ENCODE peak calls at places on chromosomes 3 and 15, in five cellular contexts. J is cardiac muscle cell, V is pancreas, L is dorsolateral prefrontal cortex, P is colonic mucosa. O is an unnamed sample.

GRCh38 chr15:75721462-75721922 is 8.8 kb upstream of the CSPG4 start:
- DNase-seq in J (no peak), L (no peak), V (no peak), P (no peak), O (no peak)

GRCh38 chr3:47193871-47194859 is 30.3 kb upstream of the SETD2 start:
- DNase-seq in L (no peak), V (no peak), J (peak), P (no peak), O (no peak)

GRCh38 chr3:147200545-147200944 is 205.8 kb downstream of the ZIC4 start:
- DNase-seq in P (no peak), J (no peak), L (no peak), V (no peak), O (no peak)

GRCh38 chr15:81391657-81392056 is 17.6 kb upstream of the TMC3 start:
- DNase-seq in J (no peak), P (no peak), V (no peak), L (no peak), O (no peak)

GRCh38 chr3:13274125-13274873 is 145.8 kb downstream of the NUP210 start:
- DNase-seq in V (no peak), P (no peak), J (no peak), L (no peak), O (no peak)

GRCh38 chr15:35252351-35252865 is 167.3 kb upstream of the NANOGP8 start:
- DNase-seq in L (no peak), P (no peak), V (no peak), J (no peak), O (no peak)

GRCh38 chr15:80183886-80184285 is 31.1 kb downstream of the FAH start:
- DNase-seq in J (no peak), V (no peak), L (peak), P (no peak), O (no peak)

GRCh38 chr3:58623961-58624360 is 42.6 kb downstream of the FAM3D start:
- DNase-seq in L (no peak), J (no peak), V (no peak), P (no peak), O (no peak)

GRCh38 chr15:22925875-22926274 is 54.3 kb downstream of the CYFIP1 start:
- DNase-seq in L (no peak), P (no peak), V (no peak), J (no peak), O (no peak)

GRCh38 chr3:106629215-106629832 is 747.9 kb upstream of the CCDC54 start:
- DNase-seq in J (no peak), P (no peak), L (no peak), V (no peak), O (no peak)

GRCh38 chr3:127775398-127776109 is 46.8 kb downstream of the MGLL start:
- DNase-seq in V (no peak), P (no peak), J (peak), L (no peak), O (no peak)

GRCh38 chr3:50089603-50089945 is 855 bp downstream of the RBM5 start:
- DNase-seq in J (peak), V (no peak), P (no peak), L (no peak), O (no peak)

GRCh38 chr3:134423153-134423552 is 48.9 kb upstream of the AMOTL2 start:
- DNase-seq in P (no peak), V (no peak), L (peak), J (peak), O (no peak)

GRCh38 chr3:62677926-62678325 is 197.3 kb downstream of the CADPS start:
- DNase-seq in J (no peak), L (no peak), P (no peak), V (no peak), O (no peak)

GRCh38 chr3:146160233-146160963 is 586 bp downstream of the PLOD2 start:
- DNase-seq in L (peak), P (peak), J (peak), V (peak), O (peak)

GRCh38 chr3:190494907-190495306 is 19.0 kb upstream of the IL1RAP start:
- DNase-seq in L (no peak), P (no peak), J (no peak), V (no peak), O (no peak)

GRCh38 chr15:64038878-64039277 is 7.4 kb downstream of the DAPK2 start:
- DNase-seq in P (no peak), J (no peak), L (no peak), V (no peak), O (no peak)

GRCh38 chr3:78116874-78117273 is 1077.0 kb downstream of the ROBO2 start:
- DNase-seq in P (no peak), L (no peak), J (peak), V (no peak), O (no peak)

GRCh38 chr3:56940331-56940730 is 120.1 kb upstream of the SPATA12 start:
- DNase-seq in J (no peak), V (no peak), L (peak), P (no peak), O (no peak)

GRCh38 chr15:84982301-84982920 is 755 bp downstream of the PDE8A start:
- DNase-seq in L (no peak), P (peak), V (peak), J (peak), O (peak)

GRCh38 chr3:178236555-178237277 is 299.5 kb upstream of the KCNMB2 start:
- DNase-seq in P (no peak), J (peak), V (no peak), L (no peak), O (no peak)

GRCh38 chr3:127970966-127971592 is 56.0 kb downstream of the KBTBD12 start:
- DNase-seq in P (peak), L (peak), V (no peak), J (peak), O (no peak)

GRCh38 chr3:78879516-78879860 is 888.3 kb downstream of the ROBO1 start:
- DNase-seq in P (no peak), J (no peak), L (no peak), V (no peak), O (no peak)

GRCh38 chr3:59946401-59946800 is 896.6 kb upstream of the CFAP20DC start:
- DNase-seq in P (no peak), V (no peak), J (no peak), L (no peak), O (no peak)

GRCh38 chr15:80105193-80105984 is 45.9 kb downstream of the ZFAND6 start:
- DNase-seq in L (no peak), P (no peak), J (peak), V (no peak), O (no peak)

GRCh38 chr3:64612916-64613526 is 74.8 kb downstream of the ADAMTS9 start:
- DNase-seq in L (no peak), P (no peak), V (peak), J (peak), O (no peak)

GRCh38 chr3:186930143-186930638 is at the start of gene ST6GAL1:
- DNase-seq in P (peak), L (no peak), V (peak), J (peak), O (peak)

GRCh38 chr15:57692709-57693108 is 13.8 kb upstream of the POLR2M start:
- DNase-seq in V (no peak), L (no peak), J (peak), P (no peak), O (no peak)

GRCh38 chr3:20323307-20323927 is 137.4 kb upstream of the SGO1 start:
- DNase-seq in P (no peak), V (no peak), J (peak), L (no peak), O (peak)

GRCh38 chr15:51448592-51449494 is 107.4 kb downstream of the GLDN start:
- DNase-seq in J (peak), P (no peak), V (no peak), L (no peak), O (no peak)

GRCh38 chr3:139642981-139643380 is 34.8 kb downstream of the NMNAT3 start:
- DNase-seq in P (no peak), V (no peak), J (no peak), L (no peak), O (no peak)

GRCh38 chr3:12351145-12351544 is 62.3 kb downstream of the PPARG start:
- DNase-seq in V (no peak), P (no peak), J (peak), L (no peak), O (no peak)

GRCh38 chr3:44984335-44984734 is 8.3 kb downstream of the EXOSC7 start:
- DNase-seq in P (no peak), J (no peak), L (no peak), V (no peak), O (no peak)

GRCh38 chr15:83871808-83872559 is 218.1 kb downstream of the ADAMTSL3 start:
- DNase-seq in J (peak), V (no peak), L (no peak), P (no peak), O (no peak)

GRCh38 chr15:89783111-89783860 is 7.2 kb downstream of the MESP2 start:
- DNase-seq in L (no peak), J (peak), V (peak), P (peak), O (no peak)

GRCh38 chr3:98329392-98330124 is 24.1 kb upstream of the OR5K4 start:
- DNase-seq in L (peak), J (peak), V (no peak), P (peak), O (peak)

GRCh38 chr3:52126500-52126899 is 27.7 kb downstream of the POC1A start:
- DNase-seq in V (no peak), J (no peak), P (no peak), L (no peak), O (no peak)
- H3K27ac ChIP-seq in V (no peak), J (no peak), P (no peak), L (no peak), O (no peak)

GRCh38 chr3:155392138-155392537 is 98.7 kb upstream of the STRIT1 start:
- DNase-seq in P (no peak), L (no peak), J (no peak), V (no peak), O (no peak)

GRCh38 chr3:155391583-155391982 is 98.1 kb upstream of the STRIT1 start:
- DNase-seq in L (no peak), P (no peak), V (no peak), J (peak), O (no peak)

GRCh38 chr3:155391104-155391503 is 97.6 kb upstream of the STRIT1 start:
- DNase-seq in V (no peak), J (peak), L (no peak), P (no peak), O (no peak)

GRCh38 chr3:155394240-155394639 is 100.8 kb upstream of the STRIT1 start:
- DNase-seq in P (no peak), V (no peak), L (no peak), J (no peak), O (no peak)

DNA sequence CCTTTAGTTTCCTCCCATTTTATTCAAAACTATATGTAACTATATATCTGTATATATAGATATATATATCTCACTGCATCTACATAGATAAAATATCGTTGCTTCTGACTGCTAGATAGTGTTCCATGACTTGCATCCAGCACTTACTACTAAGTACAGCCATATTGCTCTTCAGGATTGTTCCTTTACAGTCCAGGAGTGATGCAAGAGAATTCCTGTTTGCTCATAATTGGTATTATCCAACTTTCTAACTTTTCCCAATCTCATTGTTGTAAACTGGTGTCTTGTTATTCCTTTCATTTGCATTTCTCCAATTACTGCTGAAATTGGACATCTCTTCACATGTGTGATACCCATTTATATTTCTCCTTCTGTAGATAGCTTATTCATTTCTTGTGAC is 99.8 kb upstream of the STRIT1 start:
- DNase-seq in P (no peak), V (no peak), J (no peak), L (no peak), O (no peak)
- TF ChIP-seq CTCF in P (no peak), V (no peak), J (no peak), L (no peak), O (no peak)

GRCh38 chr3:141651405-141651804 is 86.7 kb upstream of the RNF7 start:
- DNase-seq in P (no peak), L (no peak), V (no peak), J (no peak), O (no peak)
- H3K27ac ChIP-seq in P (no peak), L (no peak), V (no peak), J (no peak), O (no peak)

DNA sequence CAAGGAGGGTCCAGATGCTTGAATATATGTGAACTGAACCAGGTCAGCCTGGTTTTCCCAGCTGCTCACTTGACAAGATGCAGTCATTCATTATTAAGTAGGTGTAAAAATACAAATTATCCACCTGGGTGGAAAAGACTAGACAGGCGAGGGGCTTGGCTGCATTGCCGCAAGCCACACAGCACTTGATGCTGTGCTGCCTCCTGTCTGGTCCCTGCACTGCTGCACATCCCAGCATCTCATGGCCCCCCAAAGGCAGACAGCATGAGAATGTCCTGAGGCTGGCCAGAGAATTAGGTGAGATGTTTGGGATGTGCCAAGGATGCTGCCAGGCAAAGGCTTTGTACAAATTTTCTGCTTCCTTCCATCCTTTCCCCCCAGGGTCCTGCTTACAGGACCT is 115.0 kb downstream of the NTRK3 start:
- DNase-seq in P (no peak), V (no peak), L (no peak), J (no peak), O (no peak)
- TF ChIP-seq CTCF in P (no peak), V (no peak), L (no peak), J (no peak), O (no peak)

GRCh38 chr15:38702178-38702912 is 137.7 kb upstream of the RASGRP1 start:
- DNase-seq in J (no peak), L (peak), P (peak), V (peak), O (peak)
- H3K27ac ChIP-seq in J (no peak), L (no peak), P (peak), V (peak), O (no peak)

GRCh38 chr3:114660124-114660523 is 366.3 kb downstream of the TIGIT start:
- DNase-seq in L (peak), J (peak), V (no peak), P (peak), O (peak)

GRCh38 chr3:114664006-114664405 is 370.2 kb downstream of the TIGIT start:
- DNase-seq in V (no peak), J (no peak), L (no peak), P (no peak), O (no peak)

GRCh38 chr3:114660808-114661207 is 367.0 kb downstream of the TIGIT start:
- DNase-seq in J (no peak), P (no peak), L (no peak), V (no peak), O (no peak)

DNA sequence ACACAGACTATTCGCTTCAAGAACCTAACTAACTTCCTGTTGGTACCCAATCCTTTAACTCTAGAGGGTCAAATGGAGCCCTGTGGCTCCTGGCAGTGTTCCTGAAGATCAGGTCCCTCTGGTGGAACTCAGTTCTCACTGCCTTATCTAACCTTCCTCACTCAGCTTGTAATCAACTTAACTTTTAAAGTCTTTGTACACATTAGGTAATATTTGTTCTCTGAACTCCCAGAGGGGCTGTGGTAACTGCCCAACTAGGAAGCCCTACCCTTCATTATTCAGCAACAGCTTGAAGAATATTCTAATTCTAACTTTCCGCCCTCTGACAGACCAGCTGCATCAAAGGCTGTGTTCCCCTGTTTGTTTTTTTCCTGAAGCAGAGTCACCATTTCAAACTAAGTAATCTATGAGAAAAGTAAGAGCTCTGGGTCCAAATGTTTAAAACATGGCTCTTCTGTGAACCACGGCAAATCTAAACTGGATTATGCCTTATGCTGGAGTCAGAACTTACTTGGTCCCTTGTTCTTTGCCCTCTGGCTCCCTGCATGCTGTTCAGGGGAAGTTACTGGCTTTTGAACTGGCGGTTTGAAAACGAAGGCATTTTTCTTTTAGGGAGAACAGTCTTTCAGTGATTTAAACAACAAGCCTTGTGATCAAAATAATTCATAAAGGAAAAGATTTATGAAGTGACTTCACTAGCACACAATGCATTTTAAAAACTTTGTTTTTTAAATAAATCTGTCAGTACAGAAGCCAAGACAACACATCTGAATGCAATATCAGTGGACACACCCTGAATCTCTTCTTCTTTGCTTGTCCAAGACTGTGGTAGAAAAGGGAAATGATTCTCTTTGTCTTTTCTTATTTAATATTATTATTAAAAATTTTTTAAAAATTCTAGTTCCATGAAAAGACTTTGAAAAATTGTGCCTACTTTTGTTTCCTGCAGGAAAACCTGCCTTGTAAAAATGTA is 365.6 kb downstream of the TIGIT start:
- DNase-seq in J (peak), V (no peak), P (peak), L (no peak), O (peak)
- TF ChIP-seq CTCF in J (no peak), V (no peak), P (no peak), L (no peak), O (no peak)

GRCh38 chr3:123011484-123011883 is 16.1 kb downstream of the SEMA5B start:
- DNase-seq in J (no peak), P (no peak), V (no peak), L (no peak), O (no peak)
- H3K27ac ChIP-seq in J (no peak), P (no peak), V (no peak), L (no peak), O (no peak)

GRCh38 chr3:15204005-15204404 is 2.0 kb upstream of the CAPN7 start:
- DNase-seq in V (no peak), P (no peak), L (no peak), J (no peak), O (no peak)
- TF ChIP-seq CTCF in V (no peak), P (no peak), L (no peak), J (no peak), O (no peak)

DNA sequence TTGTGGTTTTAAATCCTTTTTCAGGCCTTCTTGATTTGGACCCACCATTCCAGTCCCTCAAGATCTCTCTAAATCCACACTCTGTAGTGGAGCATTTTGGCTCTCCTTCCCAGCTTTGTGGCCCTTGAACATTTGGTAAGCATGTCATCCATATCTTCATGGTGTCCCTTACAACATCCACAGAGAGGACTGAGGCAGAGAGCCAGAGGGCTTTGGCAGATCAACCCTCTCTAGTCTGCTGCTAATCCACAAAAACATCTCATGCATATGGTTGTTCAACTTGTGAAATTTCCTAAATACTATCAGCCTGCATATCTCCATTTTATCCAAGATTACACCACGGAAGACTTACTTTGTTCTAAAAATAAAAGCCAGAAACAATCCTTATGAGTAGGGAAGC is 23.2 kb downstream of the THRB start:
- DNase-seq in J (no peak), V (no peak), L (no peak), P (no peak), O (no peak)
- H3K27ac ChIP-seq in J (no peak), V (no peak), L (no peak), P (no peak), O (no peak)

DNA sequence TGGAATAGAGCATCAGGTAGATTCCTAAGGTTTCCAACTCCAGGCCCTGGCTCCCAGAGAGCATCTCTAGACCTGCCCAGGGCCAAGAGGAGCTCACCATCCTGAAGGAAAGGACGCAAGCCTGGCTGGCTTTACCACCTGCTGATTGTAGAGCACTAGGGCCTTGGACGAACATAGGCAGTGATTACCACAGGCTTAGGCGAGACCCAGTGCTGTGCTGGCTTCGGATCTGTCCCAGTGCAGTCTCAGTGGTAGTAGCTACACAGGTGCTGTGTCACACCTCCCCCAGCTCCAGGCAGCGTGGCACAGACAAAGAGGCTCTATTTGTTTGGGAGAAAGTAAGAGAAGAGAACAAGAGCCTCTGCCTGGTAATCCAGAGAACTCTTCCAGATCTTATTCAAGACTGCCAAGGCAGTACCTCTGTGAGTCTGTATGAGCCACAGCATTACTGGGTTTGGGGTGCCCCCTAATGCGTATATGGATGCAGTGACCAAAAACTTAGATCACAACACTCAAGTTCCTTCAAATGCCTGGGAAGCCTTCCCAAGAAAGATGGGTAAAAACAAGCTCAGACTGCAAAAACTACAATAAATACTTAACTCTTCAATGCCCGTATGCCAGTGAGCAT is 25.4 kb downstream of the ISG20 start:
- DNase-seq in L (peak), V (no peak), J (peak), P (no peak), O (peak)
- TF ChIP-seq CTCF in L (peak), V (no peak), J (peak), P (peak), O (no peak)

O was measured in stomach.